ENCODE peak calls at places on chromosome 1, in four cellular contexts. One of them, this sample, is unnamed. For H3K4me1 and H3K27me3, the result is how much of the 10 kb centered on the place peaks cover.

GRCh38 chr1:6037338-6037762 is 8.3 kb upstream of the KCNAB2 start:
- DNase-seq in H1: no peak
- DNase-seq in cardiac muscle cell: no peak
- DNase-seq in left lung: peak
- DNase-seq in this sample: no peak

GRCh38 chr1:182279724-182280506 is 111.7 kb downstream of the GLUL start:
- DNase-seq in left lung: no peak
- DNase-seq in cardiac muscle cell: no peak
- DNase-seq in H1: no peak
- DNase-seq in this sample: no peak

GRCh38 chr1:32405672-32406467 is 11.6 kb upstream of the BSDC1 start:
- DNase-seq in cardiac muscle cell: no peak
- DNase-seq in left lung: no peak
- DNase-seq in H1: no peak
- DNase-seq in this sample: no peak

GRCh38 chr1:1041873-1042272 is 22.0 kb downstream of the AGRN start:
- DNase-seq in cardiac muscle cell: no peak
- DNase-seq in H1: no peak
- DNase-seq in left lung: no peak
- DNase-seq in this sample: no peak

GRCh38 chr1:220877348-220878095 is 1.7 kb upstream of the HLX start:
- DNase-seq in H1: no peak
- DNase-seq in cardiac muscle cell: no peak
- DNase-seq in left lung: no peak
- DNase-seq in this sample: no peak

GRCh38 chr1:39901486-39902120 is at the start of gene MYCL:
- DNase-seq in cardiac muscle cell: peak
- DNase-seq in left lung: peak
- DNase-seq in H1: peak
- DNase-seq in this sample: peak

GRCh38 chr1:36691374-36691773 is 208.7 kb upstream of the CSF3R start:
- DNase-seq in cardiac muscle cell: no peak
- DNase-seq in H1: no peak
- DNase-seq in left lung: no peak
- DNase-seq in this sample: no peak

GRCh38 chr1:206797534-206798383 is 25.5 kb upstream of the IL10 start:
- DNase-seq in H1: peak
- DNase-seq in cardiac muscle cell: peak
- DNase-seq in left lung: no peak
- DNase-seq in this sample: peak

GRCh38 chr1:201452881-201453280 is 16.1 kb downstream of the PHLDA3 start:
- DNase-seq in cardiac muscle cell: no peak
- DNase-seq in H1: no peak
- DNase-seq in left lung: no peak
- DNase-seq in this sample: no peak
- H3K4me1 ChIP-seq in cardiac muscle cell: under half
- H3K4me1 ChIP-seq in H1: under half
- H3K4me1 ChIP-seq in left lung: under half
- H3K4me1 ChIP-seq in this sample: under half

GRCh38 chr1:143665606-143666005 is 306.2 kb downstream of the FAM72C start:
- DNase-seq in left lung: no peak
- DNase-seq in H1: no peak
- DNase-seq in cardiac muscle cell: no peak
- DNase-seq in this sample: no peak
- H3K4me3 ChIP-seq in left lung: no peak
- H3K4me3 ChIP-seq in H1: no peak
- H3K4me3 ChIP-seq in cardiac muscle cell: no peak
- H3K4me3 ChIP-seq in this sample: no peak

GRCh38 chr1:229432905-229433304 is 989 bp downstream of the ACTA1 start:
- DNase-seq in left lung: no peak
- DNase-seq in cardiac muscle cell: no peak
- DNase-seq in H1: no peak
- DNase-seq in this sample: no peak
- H3K27me3 ChIP-seq in left lung: half or more
- H3K27me3 ChIP-seq in cardiac muscle cell: half or more
- H3K27me3 ChIP-seq in H1: half or more
- H3K27me3 ChIP-seq in this sample: under half

GRCh38 chr1:29592731-29593130 is 356.4 kb downstream of the PTPRU start:
- DNase-seq in cardiac muscle cell: no peak
- DNase-seq in left lung: no peak
- DNase-seq in H1: no peak
- DNase-seq in this sample: no peak
- H3K4me1 ChIP-seq in cardiac muscle cell: under half
- H3K4me1 ChIP-seq in left lung: under half
- H3K4me1 ChIP-seq in H1: under half
- H3K4me1 ChIP-seq in this sample: under half